ENCODE peak calls at places on chromosome 10, in five cellular contexts. One of them, this sample, is unnamed.

GRCh38 chr10:59633063-59633462 is 76.6 kb downstream of the SLC16A9 start:
- DNase-seq in stomach: no peak
- DNase-seq in fibroblast of lung: no peak
- DNase-seq in cardiac muscle cell: no peak
- DNase-seq in endothelial cell of umbilical vein: no peak
- DNase-seq in this sample: no peak

GRCh38 chr10:58017719-58018367 is 249.9 kb downstream of the IPMK start:
- DNase-seq in fibroblast of lung: peak; percentile 5
- DNase-seq in cardiac muscle cell: no peak
- DNase-seq in endothelial cell of umbilical vein: peak; percentile 4
- DNase-seq in stomach: no peak
- DNase-seq in this sample: no peak

GRCh38 chr10:31919010-31919409 is 9.6 kb downstream of the ARHGAP12 start:
- DNase-seq in fibroblast of lung: no peak
- DNase-seq in stomach: no peak
- DNase-seq in endothelial cell of umbilical vein: peak; percentile 14
- DNase-seq in cardiac muscle cell: no peak
- DNase-seq in this sample: no peak

GRCh38 chr10:89547853-89548513 is 12.6 kb upstream of the SLC16A12 start:
- DNase-seq in cardiac muscle cell: no peak
- DNase-seq in stomach: no peak
- DNase-seq in fibroblast of lung: no peak
- DNase-seq in endothelial cell of umbilical vein: no peak
- DNase-seq in this sample: no peak

GRCh38 chr10:3226960-3227724 is 54.6 kb upstream of the PITRM1 start:
- DNase-seq in cardiac muscle cell: no peak
- DNase-seq in endothelial cell of umbilical vein: no peak
- DNase-seq in stomach: no peak
- DNase-seq in fibroblast of lung: peak; percentile 23
- DNase-seq in this sample: no peak

GRCh38 chr10:82238291-82238690 is 363.3 kb downstream of the NRG3 start:
- DNase-seq in fibroblast of lung: no peak
- DNase-seq in stomach: no peak
- DNase-seq in cardiac muscle cell: no peak
- DNase-seq in endothelial cell of umbilical vein: no peak
- DNase-seq in this sample: no peak

GRCh38 chr10:97508342-97508741 is 9.6 kb downstream of the UBTD1 start:
- DNase-seq in cardiac muscle cell: no peak
- DNase-seq in stomach: no peak
- DNase-seq in fibroblast of lung: peak; percentile 36
- DNase-seq in endothelial cell of umbilical vein: peak; percentile 78
- DNase-seq in this sample: peak; percentile 75

GRCh38 chr10:61065010-61065409 is 121.0 kb upstream of the RHOBTB1 start:
- DNase-seq in endothelial cell of umbilical vein: no peak
- DNase-seq in stomach: no peak
- DNase-seq in fibroblast of lung: no peak
- DNase-seq in cardiac muscle cell: no peak
- DNase-seq in this sample: no peak

GRCh38 chr10:127046975-127047877 is 142.0 kb downstream of the DOCK1 start:
- DNase-seq in fibroblast of lung: peak; percentile 64
- DNase-seq in cardiac muscle cell: no peak
- DNase-seq in stomach: no peak
- DNase-seq in endothelial cell of umbilical vein: no peak
- DNase-seq in this sample: no peak

GRCh38 chr10:22740180-22740579 is 25.8 kb upstream of the PIP4K2A start:
- DNase-seq in endothelial cell of umbilical vein: no peak
- DNase-seq in fibroblast of lung: peak; percentile 63
- DNase-seq in cardiac muscle cell: no peak
- DNase-seq in stomach: no peak
- DNase-seq in this sample: no peak

GRCh38 chr10:29479081-29479917 is 155.5 kb downstream of the SVIL start:
- DNase-seq in endothelial cell of umbilical vein: no peak
- DNase-seq in stomach: no peak
- DNase-seq in cardiac muscle cell: no peak
- DNase-seq in fibroblast of lung: no peak
- DNase-seq in this sample: no peak

GRCh38 chr10:128766915-128767314 is 640.7 kb upstream of the MKI67 start:
- DNase-seq in cardiac muscle cell: no peak
- DNase-seq in endothelial cell of umbilical vein: no peak
- DNase-seq in fibroblast of lung: no peak
- DNase-seq in stomach: no peak
- DNase-seq in this sample: no peak

GRCh38 chr10:80460399-80461207 is 6.5 kb downstream of the TSPAN14 start:
- DNase-seq in stomach: peak; percentile 89
- DNase-seq in cardiac muscle cell: no peak
- DNase-seq in fibroblast of lung: peak; percentile 38
- DNase-seq in endothelial cell of umbilical vein: peak; percentile 34
- DNase-seq in this sample: peak; percentile 97

GRCh38 chr10:124562425-124563060 is 100.9 kb downstream of the LHPP start:
- DNase-seq in cardiac muscle cell: no peak
- DNase-seq in stomach: no peak
- DNase-seq in fibroblast of lung: no peak
- DNase-seq in endothelial cell of umbilical vein: no peak
- DNase-seq in this sample: no peak

GRCh38 chr10:5891009-5891408 is 966 bp downstream of the FBH1 start:
- DNase-seq in endothelial cell of umbilical vein: peak; percentile 19
- DNase-seq in cardiac muscle cell: no peak
- DNase-seq in fibroblast of lung: no peak
- DNase-seq in stomach: no peak
- DNase-seq in this sample: no peak
- H3K4me3 ChIP-seq in endothelial cell of umbilical vein: peak overlapping the region; percentile 77
- H3K4me3 ChIP-seq in cardiac muscle cell: peak overlapping the region; percentile 54
- H3K4me3 ChIP-seq in fibroblast of lung: peak overlapping the region; percentile 80
- H3K4me3 ChIP-seq in stomach: peak overlapping the region; percentile 89
- H3K4me3 ChIP-seq in this sample: peak overlapping the region; percentile 91

DNA sequence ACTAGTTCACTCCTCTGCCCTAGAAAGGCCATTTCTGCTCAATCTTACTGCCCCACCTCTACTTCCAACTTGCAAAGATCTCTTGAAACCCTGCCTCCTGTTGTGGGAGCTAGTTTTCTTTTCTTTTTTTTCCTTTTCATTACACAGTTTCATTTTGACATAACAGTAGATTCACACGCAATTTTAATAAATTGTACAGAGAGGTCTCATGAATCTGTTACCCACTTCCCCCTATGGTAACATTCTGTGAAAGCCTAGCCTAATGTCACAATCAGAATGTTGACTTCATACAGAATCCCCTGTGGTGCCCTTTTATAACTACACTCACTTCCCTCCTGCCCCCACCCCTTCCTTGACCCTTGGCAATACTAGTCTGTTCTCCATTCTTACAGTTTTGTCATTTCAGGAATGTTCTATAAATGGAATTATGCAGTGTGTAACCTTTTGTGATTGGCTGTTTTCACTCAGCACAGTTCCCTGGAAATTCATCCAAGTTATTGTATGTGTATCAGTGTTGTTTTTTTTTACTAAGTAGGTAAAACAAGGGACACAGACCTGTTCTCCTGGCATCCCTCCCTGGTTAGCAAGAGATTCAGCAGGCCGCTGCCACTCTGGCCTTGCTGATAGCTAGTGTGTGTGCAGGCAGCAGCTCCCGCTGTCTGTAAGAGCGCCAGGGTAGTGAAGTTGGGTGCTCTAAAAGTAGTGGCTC is 21.5 kb downstream of the CHST3 start:
- DNase-seq in fibroblast of lung: peak; percentile 96
- DNase-seq in stomach: no peak
- DNase-seq in cardiac muscle cell: no peak
- DNase-seq in endothelial cell of umbilical vein: peak; percentile 81
- DNase-seq in this sample: peak; percentile 55
- TF ChIP-seq CTCF in fibroblast of lung: no peak
- TF ChIP-seq CTCF in stomach: no peak
- TF ChIP-seq CTCF in cardiac muscle cell: peak; percentile 16
- TF ChIP-seq CTCF in endothelial cell of umbilical vein: no peak
- TF ChIP-seq CTCF in this sample: no peak

DNA sequence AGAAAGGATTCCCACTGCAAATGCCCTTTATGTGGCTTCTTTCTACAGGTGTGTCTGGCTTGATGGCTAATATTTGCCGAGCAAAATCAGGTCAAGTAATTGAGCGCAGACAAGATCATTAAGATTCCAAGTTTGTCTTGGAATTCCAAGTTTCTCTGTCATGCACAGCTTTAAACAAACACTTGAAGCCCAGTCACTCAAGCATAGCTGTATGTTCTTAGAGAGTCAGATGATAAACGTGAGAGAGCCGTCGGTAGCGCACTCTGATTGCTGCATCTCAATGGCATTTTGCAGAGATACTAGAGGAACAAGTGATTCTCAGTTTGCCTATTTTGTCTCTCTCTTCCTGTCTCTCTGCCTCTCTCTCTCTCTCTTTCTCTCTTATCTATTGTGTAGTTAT is 658 bp downstream of the DMBT1 start:
- DNase-seq in endothelial cell of umbilical vein: no peak
- DNase-seq in cardiac muscle cell: peak; percentile 39
- DNase-seq in stomach: no peak
- DNase-seq in fibroblast of lung: no peak
- DNase-seq in this sample: peak; percentile 47
- H3K4me1 ChIP-seq in endothelial cell of umbilical vein: no peaks in the 10 kb centered on the region
- H3K4me1 ChIP-seq in cardiac muscle cell: peaks cover 6% of the 10 kb centered on the region
- H3K4me1 ChIP-seq in stomach: peaks cover 8% of the 10 kb centered on the region
- H3K4me1 ChIP-seq in fibroblast of lung: no peaks in the 10 kb centered on the region
- H3K4me1 ChIP-seq in this sample: peaks cover 23% of the 10 kb centered on the region

GRCh38 chr10:112182808-112183328 is 697 bp downstream of the GPAM start:
- DNase-seq in stomach: no peak
- DNase-seq in endothelial cell of umbilical vein: no peak
- DNase-seq in fibroblast of lung: no peak
- DNase-seq in cardiac muscle cell: no peak
- DNase-seq in this sample: peak; percentile 10
- H3K4me3 ChIP-seq in stomach: peak overlapping the region; percentile 81
- H3K4me3 ChIP-seq in endothelial cell of umbilical vein: peak overlapping the region; percentile 92
- H3K4me3 ChIP-seq in fibroblast of lung: peak overlapping the region; percentile 93
- H3K4me3 ChIP-seq in cardiac muscle cell: peak overlapping the region; percentile 93
- H3K4me3 ChIP-seq in this sample: peak overlapping the region; percentile 59

GRCh38 chr10:44343836-44344235 is 41.1 kb downstream of the CXCL12 start:
- DNase-seq in fibroblast of lung: no peak
- DNase-seq in cardiac muscle cell: no peak
- DNase-seq in endothelial cell of umbilical vein: no peak
- DNase-seq in stomach: peak; percentile 16
- DNase-seq in this sample: no peak
- TF ChIP-seq CTCF in fibroblast of lung: no peak
- TF ChIP-seq CTCF in cardiac muscle cell: no peak
- TF ChIP-seq CTCF in endothelial cell of umbilical vein: no peak
- TF ChIP-seq CTCF in stomach: no peak
- TF ChIP-seq CTCF in this sample: no peak

DNA sequence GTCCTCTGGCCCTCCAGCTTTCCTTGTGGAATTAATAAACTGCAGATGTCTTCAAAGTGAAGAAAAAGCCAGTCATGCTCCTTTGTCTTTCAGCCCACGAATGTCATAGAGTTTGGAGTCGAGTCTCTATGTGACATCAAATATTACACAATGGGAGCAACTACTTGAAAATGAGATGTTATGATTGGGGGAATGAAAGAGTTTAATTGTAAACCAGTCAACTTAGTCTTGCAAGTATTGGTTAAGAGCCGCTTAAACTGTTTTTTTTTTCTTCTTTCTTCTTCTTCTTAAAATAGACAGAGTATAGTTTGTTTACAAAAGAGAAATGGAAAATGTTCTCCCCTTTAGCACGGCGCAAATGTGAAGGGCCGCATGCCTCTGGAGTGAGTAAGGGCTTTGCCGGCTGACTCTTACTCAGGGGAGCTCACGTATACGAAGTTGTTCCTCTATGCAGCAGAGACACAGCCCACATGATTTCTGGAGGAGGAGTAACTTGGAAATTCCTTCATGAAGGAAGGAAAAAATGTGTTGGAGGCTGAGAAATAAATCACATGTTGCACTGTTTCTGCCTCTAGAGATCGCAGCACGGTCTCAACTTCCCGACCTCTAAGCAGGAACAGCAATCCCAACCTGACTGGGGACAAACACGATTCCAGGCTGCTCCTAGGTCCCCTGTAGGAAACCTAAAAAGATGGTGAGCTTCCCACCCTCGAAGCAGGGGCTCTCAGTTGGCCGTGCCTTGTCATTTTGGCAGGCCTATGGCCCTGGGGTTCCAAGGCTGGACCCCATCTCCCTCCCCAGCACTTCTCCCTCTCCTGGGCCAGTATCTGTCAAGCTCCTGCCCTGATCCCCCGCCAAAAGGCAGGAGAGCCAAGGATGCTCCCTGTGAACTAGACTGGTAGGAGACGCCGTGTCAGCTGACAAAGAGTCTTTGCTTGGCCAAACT is 44.9 kb downstream of the MYOF start:
- DNase-seq in fibroblast of lung: peak; percentile 99
- DNase-seq in endothelial cell of umbilical vein: peak; percentile 99
- DNase-seq in stomach: peak; percentile 67
- DNase-seq in cardiac muscle cell: peak; percentile 82
- DNase-seq in this sample: peak; percentile 92
- H3K4me1 ChIP-seq in fibroblast of lung: peaks cover 57% of the 10 kb centered on the region
- H3K4me1 ChIP-seq in endothelial cell of umbilical vein: peaks cover 52% of the 10 kb centered on the region
- H3K4me1 ChIP-seq in stomach: peaks cover 98% of the 10 kb centered on the region
- H3K4me1 ChIP-seq in cardiac muscle cell: peaks cover 51% of the 10 kb centered on the region
- H3K4me1 ChIP-seq in this sample: peaks cover 68% of the 10 kb centered on the region

This sample was measured in thyroid gland.